ENCODE peak calls at places on chromosomes 2 and 18, in eight cellular contexts. One of them, this sample, is unnamed.
A peak's percentile ranks its signal among the peaks of the same experiment; 100 is the strongest.

GRCh38 chr2:49490710-49491109 is 336.4 kb upstream of the FSHR start:
- DNase-seq in astrocyte: no peak
- DNase-seq in ovary: no peak
- DNase-seq in psoas muscle: no peak
- DNase-seq in heart right ventricle: peak; percentile 7
- DNase-seq in left lung: no peak
- DNase-seq in heart left ventricle: peak; percentile 23
- DNase-seq in cardiac muscle cell: peak; percentile 33
- DNase-seq in this sample: no peak

GRCh38 chr18:9984025-9984424 is 70.2 kb downstream of the VAPA start:
- DNase-seq in astrocyte: peak; percentile 10
- DNase-seq in ovary: no peak
- DNase-seq in psoas muscle: no peak
- DNase-seq in heart right ventricle: no peak
- DNase-seq in left lung: no peak
- DNase-seq in heart left ventricle: no peak
- DNase-seq in cardiac muscle cell: peak; percentile 66
- DNase-seq in this sample: no peak

GRCh38 chr2:44135771-44136170 is 32.9 kb upstream of the PPM1B start:
- DNase-seq in astrocyte: peak; percentile 55
- DNase-seq in ovary: no peak
- DNase-seq in psoas muscle: no peak
- DNase-seq in heart right ventricle: no peak
- DNase-seq in left lung: no peak
- DNase-seq in heart left ventricle: no peak
- DNase-seq in cardiac muscle cell: peak; percentile 21
- DNase-seq in this sample: no peak

GRCh38 chr2:59425292-59425691 is 1128.2 kb downstream of the BCL11A start:
- DNase-seq in astrocyte: no peak
- DNase-seq in ovary: no peak
- DNase-seq in psoas muscle: no peak
- DNase-seq in heart right ventricle: no peak
- DNase-seq in left lung: no peak
- DNase-seq in heart left ventricle: no peak
- DNase-seq in cardiac muscle cell: no peak
- DNase-seq in this sample: no peak

GRCh38 chr2:174777334-174777733 is 13.1 kb upstream of the CHRNA1 start:
- DNase-seq in astrocyte: no peak
- DNase-seq in ovary: no peak
- DNase-seq in psoas muscle: no peak
- DNase-seq in heart right ventricle: no peak
- DNase-seq in left lung: no peak
- DNase-seq in heart left ventricle: no peak
- DNase-seq in cardiac muscle cell: no peak
- DNase-seq in this sample: no peak

GRCh38 chr2:64695656-64696310 is 42.1 kb upstream of the SERTAD2 start:
- DNase-seq in astrocyte: peak; percentile 56
- DNase-seq in ovary: no peak
- DNase-seq in psoas muscle: no peak
- DNase-seq in heart right ventricle: no peak
- DNase-seq in left lung: no peak
- DNase-seq in heart left ventricle: no peak
- DNase-seq in cardiac muscle cell: peak; percentile 39
- DNase-seq in this sample: no peak

GRCh38 chr2:212520340-212520739 is 18.3 kb downstream of the ERBB4 start:
- DNase-seq in astrocyte: no peak
- DNase-seq in ovary: no peak
- DNase-seq in psoas muscle: no peak
- DNase-seq in heart right ventricle: no peak
- DNase-seq in left lung: no peak
- DNase-seq in heart left ventricle: no peak
- DNase-seq in cardiac muscle cell: no peak
- DNase-seq in this sample: no peak

GRCh38 chr18:70491734-70492348 is 203.0 kb downstream of the SOCS6 start:
- DNase-seq in astrocyte: peak; percentile 6
- DNase-seq in ovary: no peak
- DNase-seq in psoas muscle: no peak
- DNase-seq in heart right ventricle: peak; percentile 29
- DNase-seq in left lung: no peak
- DNase-seq in heart left ventricle: peak; percentile 37
- DNase-seq in cardiac muscle cell: peak; percentile 57
- DNase-seq in this sample: no peak

GRCh38 chr2:80105020-80105419 is 199.5 kb downstream of the LRRTM1 start:
- DNase-seq in astrocyte: no peak
- DNase-seq in ovary: no peak
- DNase-seq in psoas muscle: no peak
- DNase-seq in heart right ventricle: no peak
- DNase-seq in left lung: no peak
- DNase-seq in heart left ventricle: no peak
- DNase-seq in cardiac muscle cell: no peak
- DNase-seq in this sample: no peak

GRCh38 chr2:40405440-40405839 is 46.5 kb downstream of the SLC8A1 start:
- DNase-seq in astrocyte: peak; percentile 90
- DNase-seq in ovary: no peak
- DNase-seq in psoas muscle: no peak
- DNase-seq in heart right ventricle: no peak
- DNase-seq in left lung: no peak
- DNase-seq in heart left ventricle: no peak
- DNase-seq in cardiac muscle cell: no peak
- DNase-seq in this sample: no peak

GRCh38 chr2:234751275-234751938 is 200.4 kb upstream of the SH3BP4 start:
- DNase-seq in astrocyte: no peak
- DNase-seq in ovary: no peak
- DNase-seq in psoas muscle: no peak
- DNase-seq in heart right ventricle: no peak
- DNase-seq in left lung: no peak
- DNase-seq in heart left ventricle: no peak
- DNase-seq in cardiac muscle cell: no peak
- DNase-seq in this sample: no peak

GRCh38 chr2:116061023-116061422 is 1618.6 kb downstream of the DPP10 start:
- DNase-seq in astrocyte: no peak
- DNase-seq in ovary: no peak
- DNase-seq in psoas muscle: no peak
- DNase-seq in heart right ventricle: no peak
- DNase-seq in left lung: no peak
- DNase-seq in heart left ventricle: no peak
- DNase-seq in cardiac muscle cell: no peak
- DNase-seq in this sample: no peak

GRCh38 chr2:20565101-20565622 is 85.7 kb downstream of the HS1BP3 start:
- DNase-seq in astrocyte: no peak
- DNase-seq in ovary: no peak
- DNase-seq in psoas muscle: no peak
- DNase-seq in heart right ventricle: no peak
- DNase-seq in left lung: no peak
- DNase-seq in heart left ventricle: no peak
- DNase-seq in cardiac muscle cell: no peak
- DNase-seq in this sample: no peak
- H3K4me1 ChIP-seq in astrocyte: peaks cover 47% of the 10 kb centered on the region
- H3K4me1 ChIP-seq in ovary: no peaks in the 10 kb centered on the region
- H3K4me1 ChIP-seq in psoas muscle: peaks cover 8% of the 10 kb centered on the region
- H3K4me1 ChIP-seq in heart right ventricle: peaks cover 59% of the 10 kb centered on the region
- H3K4me1 ChIP-seq in left lung: no peaks in the 10 kb centered on the region
- H3K4me1 ChIP-seq in heart left ventricle: peaks cover 35% of the 10 kb centered on the region
- H3K4me1 ChIP-seq in cardiac muscle cell: peaks cover 20% of the 10 kb centered on the region
- H3K4me1 ChIP-seq in this sample: no peaks in the 10 kb centered on the region

GRCh38 chr2:196245746-196246145 is 74.4 kb upstream of the STK17B start:
- DNase-seq in astrocyte: no peak
- DNase-seq in ovary: no peak
- DNase-seq in psoas muscle: no peak
- DNase-seq in heart right ventricle: no peak
- DNase-seq in left lung: no peak
- DNase-seq in heart left ventricle: no peak
- DNase-seq in cardiac muscle cell: no peak
- DNase-seq in this sample: no peak
- H3K4me1 ChIP-seq in astrocyte: peaks cover 30% of the 10 kb centered on the region
- H3K4me1 ChIP-seq in ovary: no peaks in the 10 kb centered on the region
- H3K4me1 ChIP-seq in psoas muscle: no peaks in the 10 kb centered on the region
- H3K4me1 ChIP-seq in heart right ventricle: peaks cover 14% of the 10 kb centered on the region
- H3K4me1 ChIP-seq in left lung: peaks cover 6% of the 10 kb centered on the region
- H3K4me1 ChIP-seq in heart left ventricle: no peaks in the 10 kb centered on the region
- H3K4me1 ChIP-seq in cardiac muscle cell: no peaks in the 10 kb centered on the region
- H3K4me1 ChIP-seq in this sample: peaks cover 30% of the 10 kb centered on the region

DNA sequence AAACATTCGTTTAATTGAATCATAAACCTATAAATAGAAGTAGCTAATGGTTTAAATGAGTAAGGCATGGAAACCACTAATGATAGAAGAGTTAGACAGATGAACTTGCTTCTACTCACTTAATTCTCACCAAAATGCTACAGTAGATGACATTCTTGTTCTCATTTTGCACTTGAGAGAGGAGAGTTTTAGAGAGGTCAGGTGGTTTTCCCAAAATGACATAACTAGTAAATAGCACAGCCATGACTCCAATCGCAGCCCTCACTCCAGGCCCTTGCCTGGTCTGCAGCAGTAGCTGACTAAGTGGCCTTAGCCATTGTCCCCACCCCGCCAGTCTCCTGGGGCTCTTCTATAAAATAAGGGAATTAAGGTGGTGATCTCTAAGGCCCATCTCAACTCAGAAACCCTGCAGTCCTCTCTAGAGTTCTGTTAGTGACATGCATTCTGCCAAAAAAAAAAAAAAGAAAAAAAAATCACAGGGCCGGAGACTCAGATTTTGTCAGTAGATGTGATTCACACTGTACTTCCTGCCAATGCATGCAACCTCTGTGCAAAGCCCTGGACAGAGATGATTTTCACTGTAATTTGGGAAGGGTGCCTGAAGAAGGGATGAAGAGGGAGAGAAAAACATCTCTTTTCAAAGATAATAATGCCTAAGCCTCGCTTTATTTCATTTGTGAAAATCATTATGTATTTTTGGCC is 221.8 kb downstream of the ANAPC1 start:
- DNase-seq in astrocyte: peak; percentile 79
- DNase-seq in ovary: no peak
- DNase-seq in psoas muscle: no peak
- DNase-seq in heart right ventricle: no peak
- DNase-seq in left lung: no peak
- DNase-seq in heart left ventricle: no peak
- DNase-seq in cardiac muscle cell: peak; percentile 71
- DNase-seq in this sample: no peak
- H3K4me1 ChIP-seq in astrocyte: peaks cover 37% of the 10 kb centered on the region
- H3K4me1 ChIP-seq in ovary: no peaks in the 10 kb centered on the region
- H3K4me1 ChIP-seq in psoas muscle: peaks cover 12% of the 10 kb centered on the region
- H3K4me1 ChIP-seq in heart right ventricle: peaks cover 15% of the 10 kb centered on the region
- H3K4me1 ChIP-seq in left lung: peaks cover 21% of the 10 kb centered on the region
- H3K4me1 ChIP-seq in heart left ventricle: no peaks in the 10 kb centered on the region
- H3K4me1 ChIP-seq in cardiac muscle cell: peaks cover 11% of the 10 kb centered on the region
- H3K4me1 ChIP-seq in this sample: no peaks in the 10 kb centered on the region

GRCh38 chr2:47297767-47298401 is 105.1 kb upstream of the MSH2 start:
- DNase-seq in astrocyte: no peak
- DNase-seq in ovary: no peak
- DNase-seq in psoas muscle: no peak
- DNase-seq in heart right ventricle: no peak
- DNase-seq in left lung: no peak
- DNase-seq in heart left ventricle: no peak
- DNase-seq in cardiac muscle cell: no peak
- DNase-seq in this sample: no peak
- H3K4me1 ChIP-seq in astrocyte: no peaks in the 10 kb centered on the region
- H3K4me1 ChIP-seq in ovary: peaks cover 1% of the 10 kb centered on the region
- H3K4me1 ChIP-seq in psoas muscle: peaks cover 21% of the 10 kb centered on the region
- H3K4me1 ChIP-seq in heart right ventricle: no peaks in the 10 kb centered on the region
- H3K4me1 ChIP-seq in left lung: no peaks in the 10 kb centered on the region
- H3K4me1 ChIP-seq in heart left ventricle: no peaks in the 10 kb centered on the region
- H3K4me1 ChIP-seq in cardiac muscle cell: peaks cover 8% of the 10 kb centered on the region
- H3K4me1 ChIP-seq in this sample: peaks cover 7% of the 10 kb centered on the region